ENCODE peak calls at places on chromosomes 12 and 14, in ten cellular contexts. V, D, L, U, G, E, S, R, X and M are unnamed samples.
A peak's percentile ranks its signal among the peaks of the same experiment; 100 is the strongest.

GRCh38 chr12:109462868-109463692 is 14.0 kb downstream of the KCTD10 start:
- DNase-seq in V (peak; percentile 80), D (no peak), L (peak; percentile 78), U (peak; percentile 70), G (peak; percentile 88), E (peak; percentile 76), S (no peak), R (peak; percentile 92), X (peak; percentile 87), M (no peak)

GRCh38 chr14:31243860-31244259 is 36.3 kb upstream of the HECTD1 start:
- DNase-seq in V (no peak), D (peak; percentile 70), L (no peak), U (peak; percentile 59), G (no peak), E (peak; percentile 97), S (no peak), R (no peak), X (no peak), M (no peak)

GRCh38 chr12:74541074-74541473 is 3.4 kb downstream of the ATXN7L3B start:
- DNase-seq in V (no peak), D (no peak), L (no peak), U (no peak), G (no peak), E (no peak), S (no peak), R (no peak), X (no peak), M (no peak)

GRCh38 chr14:104373055-104373854 is 206.3 kb upstream of the C14orf180 start:
- DNase-seq in V (no peak), D (no peak), L (peak; percentile 30), U (no peak), G (no peak), E (no peak), S (no peak), R (no peak), X (peak; percentile 17), M (no peak)

GRCh38 chr14:37122288-37122687 is 50.1 kb downstream of the SLC25A21 start:
- DNase-seq in V (no peak), D (peak; percentile 7), L (no peak), U (no peak), G (no peak), E (peak; percentile 87), S (no peak), R (peak; percentile 85), X (no peak), M (no peak)

GRCh38 chr14:104386281-104386841 is 193.2 kb upstream of the C14orf180 start:
- DNase-seq in V (peak; percentile 50), D (no peak), L (peak; percentile 45), U (peak; percentile 30), G (no peak), E (no peak), S (no peak), R (no peak), X (no peak), M (no peak)

GRCh38 chr14:100201701-100202100 is 37.2 kb upstream of the YY1 start:
- DNase-seq in V (no peak), D (no peak), L (no peak), U (no peak), G (no peak), E (no peak), S (no peak), R (no peak), X (no peak), M (no peak)

GRCh38 chr14:44829021-44829420 is 132.7 kb downstream of the KLHL28 start:
- DNase-seq in V (no peak), D (no peak), L (no peak), U (no peak), G (no peak), E (no peak), S (no peak), R (no peak), X (no peak), M (no peak)

GRCh38 chr12:57526477-57527126 is 4.0 kb downstream of the MBD6 start:
- DNase-seq in V (no peak), D (no peak), L (no peak), U (no peak), G (no peak), E (no peak), S (no peak), R (no peak), X (no peak), M (no peak)

GRCh38 chr12:109914461-109914860 is 14.4 kb downstream of the TCHP start:
- DNase-seq in V (no peak), D (no peak), L (peak; percentile 15), U (no peak), G (no peak), E (no peak), S (no peak), R (no peak), X (no peak), M (no peak)

GRCh38 chr12:87848248-87848868 is 180.8 kb downstream of the C12orf50 start:
- DNase-seq in V (no peak), D (peak; percentile 45), L (no peak), U (no peak), G (peak; percentile 45), E (peak; percentile 48), S (no peak), R (peak; percentile 73), X (no peak), M (no peak)

GRCh38 chr14:106378191-106378590 is 851.8 kb downstream of the TMEM121 start:
- DNase-seq in V (no peak), D (peak; percentile 10), L (no peak), U (no peak), G (no peak), E (no peak), S (no peak), R (no peak), X (no peak), M (peak; percentile 22)

GRCh38 chr12:52698634-52699340 is 4.5 kb downstream of the KRT77 start:
- DNase-seq in V (no peak), D (no peak), L (no peak), U (no peak), G (no peak), E (peak; percentile 26), S (no peak), R (no peak), X (no peak), M (no peak)

GRCh38 chr12:47396902-47397663 is 308.7 kb downstream of the RPAP3 start:
- DNase-seq in V (no peak), D (no peak), L (no peak), U (no peak), G (no peak), E (no peak), S (no peak), R (no peak), X (no peak), M (no peak)

GRCh38 chr14:60561845-60562746 is 53.1 kb downstream of the SIX6 start:
- DNase-seq in V (no peak), D (peak; percentile 61), L (no peak), U (peak; percentile 83), G (peak; percentile 52), E (peak; percentile 47), S (no peak), R (peak; percentile 59), X (peak; percentile 68), M (no peak)

GRCh38 chr12:129887047-129887568 is 16.7 kb downstream of the TMEM132D start:
- DNase-seq in V (peak; percentile 73), D (no peak), L (peak; percentile 65), U (no peak), G (no peak), E (no peak), S (no peak), R (no peak), X (no peak), M (no peak)

GRCh38 chr12:120800665-120801064 is 75.0 kb downstream of the ACADS start:
- DNase-seq in V (no peak), D (no peak), L (no peak), U (no peak), G (no peak), E (no peak), S (no peak), R (no peak), X (no peak), M (no peak)

GRCh38 chr12:1663440-1664132 is 27.3 kb upstream of the ADIPOR2 start:
- DNase-seq in V (no peak), D (no peak), L (no peak), U (no peak), G (no peak), E (no peak), S (no peak), R (no peak), X (no peak), M (no peak)

GRCh38 chr12:68530965-68531364 is 79.7 kb upstream of the RAP1B start:
- DNase-seq in V (no peak), D (no peak), L (no peak), U (no peak), G (peak; percentile 68), E (no peak), S (no peak), R (peak; percentile 89), X (no peak), M (no peak)

GRCh38 chr12:4353785-4354208 is 25.7 kb downstream of the FGF23 start:
- DNase-seq in V (no peak), D (peak; percentile 26), L (no peak), U (peak; percentile 66), G (no peak), E (peak; percentile 11), S (peak; percentile 36), R (no peak), X (no peak), M (no peak)

GRCh38 chr12:56188786-56189335 is 422 bp downstream of the SMARCC2 start:
- DNase-seq in V (no peak), D (no peak), L (no peak), U (peak; percentile 43), G (no peak), E (no peak), S (no peak), R (peak; percentile 18), X (no peak), M (no peak)

GRCh38 chr12:38016606-38017005 is 300.0 kb upstream of the ALG10B start:
- DNase-seq in V (no peak), D (no peak), L (no peak), U (no peak), G (no peak), E (no peak), S (no peak), R (no peak), X (no peak), M (no peak)
- H3K9me3 ChIP-seq in V (peaks cover 12% of the 10 kb centered on the region), D (no peaks in the 10 kb centered on the region), L (peaks cover 57% of the 10 kb centered on the region), U (peaks cover 76% of the 10 kb centered on the region), G (peaks cover 69% of the 10 kb centered on the region), E (no peaks in the 10 kb centered on the region), S (no peaks in the 10 kb centered on the region), R (no peaks in the 10 kb centered on the region), X (peaks cover 40% of the 10 kb centered on the region), M (no peaks in the 10 kb centered on the region)

GRCh38 chr14:98606816-98607215 is 665.2 kb downstream of the BCL11B start:
- DNase-seq in V (no peak), D (no peak), L (no peak), U (no peak), G (no peak), E (no peak), S (no peak), R (no peak), X (no peak), M (no peak)
- H3K9me3 ChIP-seq in V (no peaks in the 10 kb centered on the region), D (no peaks in the 10 kb centered on the region), L (no peaks in the 10 kb centered on the region), U (no peaks in the 10 kb centered on the region), G (no peaks in the 10 kb centered on the region), E (no peaks in the 10 kb centered on the region), S (no peaks in the 10 kb centered on the region), R (peaks cover 3% of the 10 kb centered on the region), X (no peaks in the 10 kb centered on the region), M (no peaks in the 10 kb centered on the region)

GRCh38 chr12:79841878-79842265 is 93.0 kb downstream of the PPP1R12A start:
- DNase-seq in V (no peak), D (no peak), L (no peak), U (no peak), G (no peak), E (no peak), S (no peak), R (no peak), X (no peak), M (no peak)
- H3K9me3 ChIP-seq in V (no peaks in the 10 kb centered on the region), D (peaks cover 16% of the 10 kb centered on the region), L (no peaks in the 10 kb centered on the region), U (peaks cover 13% of the 10 kb centered on the region), G (peaks cover 17% of the 10 kb centered on the region), E (peaks cover 7% of the 10 kb centered on the region), S (no peaks in the 10 kb centered on the region), R (peaks cover 3% of the 10 kb centered on the region), X (no peaks in the 10 kb centered on the region), M (no peaks in the 10 kb centered on the region)

GRCh38 chr14:87268997-87269396 is 724.0 kb downstream of the GALC start:
- DNase-seq in V (no peak), D (no peak), L (no peak), U (no peak), G (no peak), E (no peak), S (no peak), R (no peak), X (no peak), M (no peak)
- H3K9me3 ChIP-seq in V (no peaks in the 10 kb centered on the region), D (no peaks in the 10 kb centered on the region), L (peaks cover 5% of the 10 kb centered on the region), U (no peaks in the 10 kb centered on the region), G (peaks cover 10% of the 10 kb centered on the region), E (no peaks in the 10 kb centered on the region), S (no peaks in the 10 kb centered on the region), R (peaks cover 5% of the 10 kb centered on the region), X (peaks cover 6% of the 10 kb centered on the region), M (no peaks in the 10 kb centered on the region)